ENCODE peak calls at places on chromosome 22, in eight cellular contexts. L is left ventricle myocardium inferior, M is endothelial cell, P is AG10803, N is dorsolateral prefrontal cortex, H is right atrium auricular region, V is uterus, C is RWPE2. W is an unnamed sample.

GRCh38 chr22:44248926-44249325 is 63.8 kb downstream of the SHISAL1 start:
- DNase-seq in V (no peak), N (no peak), H (peak), C (no peak), L (no peak), M (no peak), P (no peak), W (no peak)

GRCh38 chr22:30324008-30324730 is 2.6 kb downstream of the TBC1D10A start:
- DNase-seq in V (no peak), N (no peak), P (peak), L (no peak), C (no peak), M (no peak), H (no peak), W (no peak)

GRCh38 chr22:44578516-44579230 is 80.6 kb upstream of the RTL6 start:
- DNase-seq in M (no peak), N (no peak), P (no peak), V (no peak), C (peak), L (no peak), H (no peak), W (no peak)

GRCh38 chr22:46769191-46769675 is 6.8 kb downstream of the TBC1D22A start:
- DNase-seq in H (no peak), V (no peak), L (peak), C (no peak), N (no peak), P (no peak), M (no peak), W (peak)

GRCh38 chr22:46078241-46079092 is 71.9 kb upstream of the PPARA start:
- DNase-seq in P (peak), N (no peak), M (no peak), H (peak), C (peak), V (peak), L (peak), W (peak)

GRCh38 chr22:17046949-17047348 is 37.9 kb upstream of the IL17RA start:
- DNase-seq in L (no peak), N (no peak), P (no peak), V (no peak), C (no peak), M (no peak), H (no peak), W (no peak)

GRCh38 chr22:37054078-37054440 is 2.5 kb downstream of the KCTD17 start:
- DNase-seq in P (no peak), N (no peak), C (no peak), H (no peak), L (no peak), V (no peak), M (no peak), W (peak)

GRCh38 chr22:36155702-36156101 is 4.9 kb downstream of the APOL3 start:
- DNase-seq in M (no peak), P (peak), L (peak), H (peak), C (no peak), V (peak), N (no peak), W (peak)

GRCh38 chr22:37627545-37627944 is 11.9 kb upstream of the SH3BP1 start:
- DNase-seq in V (no peak), H (no peak), M (no peak), C (no peak), N (no peak), L (no peak), P (no peak), W (no peak)

GRCh38 chr22:36636916-36637315 is 66.6 kb downstream of the CACNG2 start:
- DNase-seq in H (no peak), N (no peak), C (no peak), L (no peak), V (no peak), P (no peak), M (no peak), W (no peak)

GRCh38 chr22:44358723-44359440 is 46.1 kb upstream of the SHISAL1 start:
- DNase-seq in M (no peak), P (no peak), C (peak), N (no peak), V (no peak), H (no peak), L (peak), W (peak)

GRCh38 chr22:30636226-30637077 is 871 bp downstream of the SLC35E4 start:
- DNase-seq in V (peak), M (peak), L (peak), N (peak), H (no peak), C (no peak), P (peak), W (peak)

GRCh38 chr22:17862646-17863181 is 88.4 kb upstream of the BID start:
- DNase-seq in N (no peak), C (no peak), H (no peak), L (no peak), P (no peak), M (no peak), V (no peak), W (no peak)

GRCh38 chr22:30979932-30980331 is 10.9 kb downstream of the TUG1 start:
- DNase-seq in H (no peak), M (no peak), C (no peak), N (no peak), L (no peak), P (no peak), V (no peak), W (no peak)

GRCh38 chr22:36129985-36130384 is 30.6 kb downstream of the APOL3 start:
- DNase-seq in C (no peak), P (no peak), V (no peak), N (no peak), M (no peak), L (no peak), H (no peak), W (no peak)

GRCh38 chr22:19707347-19708322 is 6.7 kb upstream of the SEPTIN5 start:
- DNase-seq in V (no peak), P (no peak), M (no peak), L (no peak), H (no peak), N (no peak), C (peak), W (peak)

GRCh38 chr22:45781459-45781858 is 109.8 kb downstream of the ATXN10 start:
- DNase-seq in N (no peak), V (no peak), C (no peak), P (peak), M (no peak), L (no peak), H (no peak), W (no peak)

GRCh38 chr22:23281406-23282088 is 101.2 kb downstream of the BCR start:
- DNase-seq in P (peak), N (peak), V (peak), C (peak), H (peak), M (peak), L (peak), W (peak)

GRCh38 chr22:37230673-37231405 is 13.2 kb downstream of the RAC2 start:
- DNase-seq in H (no peak), M (no peak), V (no peak), N (no peak), C (no peak), L (no peak), P (no peak), W (no peak)

DNA sequence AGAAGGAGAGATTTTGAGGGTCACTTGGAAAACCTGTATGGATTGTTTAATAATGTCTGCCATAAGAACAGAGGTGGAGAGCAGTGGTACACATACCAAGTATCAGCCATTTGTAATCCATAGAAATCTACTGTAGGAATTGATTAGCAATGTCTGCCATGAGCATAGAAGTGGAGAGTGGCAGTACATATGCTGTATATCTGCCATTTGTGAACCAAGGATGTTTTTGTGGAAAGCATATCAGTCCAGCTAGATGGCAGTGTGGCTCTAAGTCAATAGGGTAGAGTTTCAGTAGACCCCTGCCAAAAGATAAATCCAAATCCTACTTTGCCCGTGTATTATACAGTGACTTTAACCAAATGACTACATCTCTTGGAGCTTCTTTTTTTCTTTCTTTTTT is 82.9 kb upstream of the SEZ6L start:
- DNase-seq in H (no peak), P (no peak), N (no peak), L (no peak), M (no peak), C (no peak), V (no peak), W (no peak)
- TF ChIP-seq CTCF in H (no peak), P (no peak), N (no peak), L (peak), M (no peak), C (no peak), V (no peak), W (no peak)

GRCh38 chr22:47920380-47920959 is 1158.0 kb downstream of the TBC1D22A start:
- DNase-seq in P (no peak), M (no peak), N (no peak), C (no peak), H (no peak), V (no peak), L (no peak), W (no peak)

GRCh38 chr22:47919893-47920292 is 1157.4 kb downstream of the TBC1D22A start:
- DNase-seq in N (no peak), P (no peak), M (no peak), H (no peak), V (no peak), C (no peak), L (no peak), W (no peak)

GRCh38 chr22:47918936-47919505 is 1156.6 kb downstream of the TBC1D22A start:
- DNase-seq in N (no peak), L (no peak), M (no peak), H (no peak), C (no peak), P (no peak), V (no peak), W (no peak)

GRCh38 chr22:47923011-47923427 is 1160.6 kb downstream of the TBC1D22A start:
- DNase-seq in H (peak), V (no peak), N (no peak), L (no peak), C (no peak), M (no peak), P (no peak), W (no peak)

GRCh38 chr22:47921906-47922305 is 1159.5 kb downstream of the TBC1D22A start:
- DNase-seq in V (no peak), H (no peak), P (no peak), N (no peak), C (no peak), M (no peak), L (no peak), W (no peak)
- TF ChIP-seq CTCF in V (no peak), H (no peak), P (no peak), N (no peak), C (no peak), M (no peak), L (no peak), W (no peak)

DNA sequence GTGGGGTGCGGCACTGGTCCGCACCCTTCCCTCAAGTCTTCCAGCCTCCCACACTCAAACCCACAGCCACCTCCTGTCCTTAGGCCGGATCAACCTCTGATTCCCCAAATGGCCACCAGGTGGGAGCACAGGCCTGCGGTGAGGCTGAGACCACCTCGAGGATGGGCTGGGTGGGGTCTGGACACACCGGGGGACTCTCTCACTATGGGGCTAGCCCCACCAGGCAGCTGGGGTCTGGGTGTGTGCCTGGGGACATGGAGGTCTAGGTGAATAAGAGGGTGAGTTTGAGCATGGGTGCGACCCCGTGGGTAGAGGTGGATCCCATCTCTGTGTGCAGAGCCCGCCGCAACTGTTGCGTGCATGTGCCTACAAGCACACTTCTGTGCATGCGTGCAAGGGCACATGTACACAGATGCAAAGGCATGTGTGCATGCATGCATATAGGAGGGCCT is 32.6 kb downstream of the MYO18B start:
- DNase-seq in V (no peak), L (no peak), H (no peak), C (no peak), M (peak), P (no peak), N (no peak), W (no peak)
- TF ChIP-seq CTCF in V (peak), L (peak), H (no peak), C (peak), M (peak), P (peak), N (peak), W (no peak)

GRCh38 chr22:49751968-49752597 is 75.6 kb downstream of the BRD1 start:
- DNase-seq in C (peak), H (no peak), V (no peak), L (peak), P (no peak), N (no peak), M (no peak), W (peak)
- TF ChIP-seq CTCF in C (no peak), H (no peak), V (no peak), L (no peak), P (no peak), N (no peak), M (no peak), W (no peak)

GRCh38 chr22:40346178-40347064 is at the start of gene ADSL:
- DNase-seq in L (peak), V (peak), N (peak), H (peak), M (peak), C (peak), P (peak), W (peak)
- TF ChIP-seq CTCF in L (peak), V (peak), N (peak), H (no peak), M (no peak), C (no peak), P (peak), W (no peak)

DNA sequence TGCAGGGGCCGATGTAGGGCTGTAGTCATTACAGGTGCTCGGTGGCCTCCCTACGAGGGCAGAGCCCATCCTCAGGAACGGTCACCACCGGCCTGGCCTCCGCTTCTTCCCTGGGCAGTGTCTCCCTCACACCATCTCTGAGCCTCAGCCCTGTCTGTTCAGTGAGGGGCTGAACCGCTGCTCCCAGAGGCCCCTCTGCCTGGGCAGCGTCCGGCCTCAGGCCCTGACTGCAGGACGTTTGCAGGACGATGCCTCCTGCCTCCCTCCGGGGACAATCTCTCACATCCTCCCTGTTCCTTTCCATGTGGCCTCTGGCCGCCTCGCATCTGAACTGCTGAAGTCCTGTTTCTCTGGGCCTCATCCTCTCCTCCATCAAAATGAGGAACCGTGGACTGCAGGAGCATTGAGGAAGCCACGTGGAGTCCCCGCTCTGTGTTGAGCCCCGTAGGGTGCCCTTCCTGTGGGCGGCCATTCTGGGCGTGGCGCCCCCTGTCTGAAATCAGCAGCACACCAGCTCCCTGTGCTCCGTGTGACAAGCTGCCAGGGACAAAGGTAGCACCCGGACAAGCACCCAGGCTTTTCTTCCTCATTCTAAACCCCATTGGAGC is 933.5 kb downstream of the BRD1 start:
- DNase-seq in P (no peak), N (peak), H (peak), M (peak), C (peak), V (no peak), L (no peak), W (no peak)
- TF ChIP-seq CTCF in P (no peak), N (no peak), H (no peak), M (peak), C (no peak), V (no peak), L (no peak), W (peak)

GRCh38 chr22:40540265-40540664 is 96.3 kb downstream of the MRTFA start:
- DNase-seq in C (no peak), H (no peak), M (no peak), P (no peak), L (no peak), V (no peak), N (no peak), W (no peak)
- TF ChIP-seq CTCF in C (no peak), H (no peak), M (no peak), P (no peak), L (no peak), V (no peak), N (no peak), W (no peak)

GRCh38 chr22:42990131-42990838 is 24.7 kb downstream of the PACSIN2 start:
- DNase-seq in P (peak), L (no peak), N (no peak), M (no peak), V (no peak), H (no peak), C (peak), W (no peak)
- TF ChIP-seq CTCF in P (peak), L (peak), N (no peak), M (no peak), V (no peak), H (no peak), C (peak), W (peak)

W was measured in kidney.